ENCODE peak calls at places on chromosomes 5 and 9, in ten cellular contexts. C, J, P, H, T, L, N, U, X and S are unnamed samples.

GRCh38 chr5:7756453-7756852 is 94.5 kb downstream of the CFAP90 start:
- DNase-seq in H (no peak), C (no peak), T (no peak), L (no peak), X (no peak), P (no peak), J (no peak), N (no peak), U (no peak), S (no peak)

GRCh38 chr5:93461751-93462150 is 119.3 kb downstream of the NR2F1-AS1 start:
- DNase-seq in U (no peak), J (peak), P (no peak), L (no peak), H (no peak), C (no peak), X (no peak), N (no peak), T (peak), S (no peak)

GRCh38 chr5:142466195-142466951 is 141.6 kb upstream of the SPRY4 start:
- DNase-seq in C (no peak), L (no peak), H (no peak), X (no peak), P (no peak), T (peak), J (no peak), N (no peak), U (no peak), S (no peak)

GRCh38 chr5:149831492-149831891 is 101.4 kb downstream of the PPARGC1B start:
- DNase-seq in X (no peak), U (no peak), L (peak), C (no peak), J (peak), N (no peak), H (no peak), T (peak), P (no peak), S (peak)

GRCh38 chr9:128550770-128551651 is 1.4 kb upstream of the SPTAN1 start:
- DNase-seq in X (no peak), P (no peak), C (no peak), N (peak), J (peak), T (peak), L (no peak), H (no peak), U (no peak), S (no peak)

GRCh38 chr5:81629986-81630385 is 120.9 kb downstream of the SSBP2 start:
- DNase-seq in P (no peak), J (no peak), L (no peak), X (no peak), C (no peak), H (no peak), N (no peak), U (no peak), T (no peak), S (no peak)

GRCh38 chr9:100346836-100347235 is 5.9 kb downstream of the TEX10 start:
- DNase-seq in H (peak), J (no peak), X (no peak), T (peak), P (no peak), U (no peak), C (no peak), L (no peak), N (no peak), S (no peak)

GRCh38 chr9:131743501-131743900 is 3.6 kb upstream of the RAPGEF1 start:
- DNase-seq in T (peak), H (no peak), P (no peak), N (no peak), X (no peak), L (no peak), U (no peak), C (no peak), J (no peak), S (no peak)

GRCh38 chr5:178434851-178435250 is 155.3 kb downstream of the COL23A1 start:
- DNase-seq in H (no peak), L (no peak), T (no peak), N (peak), J (no peak), U (peak), X (no peak), C (no peak), P (no peak), S (no peak)

GRCh38 chr5:149036970-149037369 is 25.9 kb downstream of the SH3TC2 start:
- DNase-seq in N (no peak), L (no peak), X (no peak), P (no peak), U (no peak), H (no peak), J (no peak), C (no peak), T (peak), S (no peak)

GRCh38 chr5:98599016-98599415 is 174.4 kb upstream of the RGMB start:
- DNase-seq in X (no peak), N (no peak), H (no peak), U (no peak), P (no peak), L (no peak), J (no peak), T (peak), C (no peak), S (no peak)

GRCh38 chr9:76423216-76424177 is 29.3 kb upstream of the RFK start:
- DNase-seq in U (no peak), J (no peak), N (no peak), L (no peak), H (no peak), C (no peak), T (no peak), P (no peak), X (peak), S (no peak)

GRCh38 chr5:89276566-89277305 is 393.8 kb upstream of the MEF2C start:
- DNase-seq in H (no peak), X (no peak), J (peak), L (no peak), P (no peak), N (no peak), C (no peak), U (no peak), T (peak), S (no peak)

GRCh38 chr5:92634883-92635282 is 946.1 kb downstream of the NR2F1-AS1 start:
- DNase-seq in U (no peak), N (no peak), P (no peak), H (no peak), J (no peak), T (no peak), C (no peak), X (no peak), L (no peak), S (no peak)

GRCh38 chr9:76302947-76303550 is 91.2 kb downstream of the RFK start:
- DNase-seq in L (peak), H (peak), X (peak), T (peak), N (no peak), P (no peak), C (peak), U (no peak), J (peak), S (peak)

GRCh38 chr9:88991066-88992030 is at the start of gene S1PR3:
- DNase-seq in L (peak), J (peak), C (no peak), X (no peak), H (no peak), U (peak), P (peak), T (peak), N (peak), S (no peak)

GRCh38 chr5:45399041-45399440 is 297.1 kb downstream of the HCN1 start:
- DNase-seq in L (no peak), H (no peak), P (no peak), U (no peak), X (no peak), J (no peak), N (no peak), C (no peak), T (no peak), S (no peak)

GRCh38 chr5:169978744-169979143 is 1.6 kb downstream of the INSYN2B start:
- DNase-seq in C (no peak), J (peak), P (no peak), H (no peak), N (no peak), T (peak), L (no peak), X (no peak), U (no peak), S (no peak)

GRCh38 chr5:169979871-169980270 is 424 bp downstream of the INSYN2B start:
- DNase-seq in P (no peak), L (no peak), T (peak), J (no peak), N (no peak), C (no peak), U (no peak), H (no peak), X (no peak), S (no peak)

GRCh38 chr5:169980418-169981053 is at the start of gene INSYN2B:
- DNase-seq in J (peak), P (peak), X (peak), C (peak), N (peak), H (peak), U (no peak), L (peak), T (peak), S (peak)
- TF ChIP-seq CTCF in J (peak), P (peak), X (peak), C (peak), N (peak), H (peak), U (no peak), L (peak), T (peak), S (peak)

GRCh38 chr9:14301006-14301405 is 12.9 kb downstream of the NFIB start:
- DNase-seq in N (no peak), H (no peak), U (no peak), T (no peak), J (no peak), X (no peak), C (no peak), P (no peak), L (no peak), S (no peak)
- TF ChIP-seq CTCF in N (no peak), H (no peak), U (no peak), T (no peak), J (no peak), X (no peak), C (no peak), P (no peak), L (no peak), S (no peak)

GRCh38 chr5:150847334-150847695 is 994 bp downstream of the IRGM start:
- DNase-seq in X (no peak), T (no peak), C (no peak), U (no peak), J (no peak), P (no peak), L (no peak), H (no peak), N (no peak), S (no peak)
- TF ChIP-seq CTCF in X (no peak), T (no peak), C (no peak), U (no peak), J (no peak), P (no peak), L (no peak), H (no peak), N (no peak), S (no peak)

GRCh38 chr5:38780950-38781349 is 64.9 kb upstream of the OSMR start:
- DNase-seq in P (no peak), L (no peak), U (no peak), H (peak), T (peak), X (no peak), J (peak), N (peak), C (no peak), S (no peak)
- TF ChIP-seq CTCF in P (no peak), L (no peak), U (no peak), H (peak), T (peak), X (no peak), J (peak), N (peak), C (peak), S (no peak)

DNA sequence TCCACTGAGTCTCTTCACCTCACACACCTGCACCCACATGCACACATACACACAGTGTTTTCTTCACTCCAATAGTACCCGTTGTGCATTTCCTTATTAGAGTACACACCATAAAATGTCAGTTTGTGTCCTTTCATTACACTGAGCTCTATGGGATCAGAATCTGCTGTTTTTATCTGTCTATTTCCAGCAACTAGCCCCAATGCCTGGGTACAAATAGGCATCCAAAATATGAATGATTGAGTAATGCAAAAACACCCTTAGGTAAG is 27.1 kb downstream of the PPP3R2 start:
- DNase-seq in X (no peak), H (no peak), C (no peak), J (no peak), N (no peak), L (no peak), P (no peak), U (no peak), T (no peak), S (no peak)
- TF ChIP-seq CTCF in X (no peak), H (no peak), C (no peak), J (no peak), N (no peak), L (no peak), P (no peak), U (no peak), T (no peak), S (no peak)

GRCh38 chr5:5330723-5331530 is 91.5 kb upstream of the ICE1 start:
- DNase-seq in U (no peak), H (no peak), P (no peak), L (no peak), N (no peak), T (no peak), X (no peak), C (no peak), J (no peak), S (no peak)

GRCh38 chr5:5323551-5323950 is 98.9 kb upstream of the ICE1 start:
- DNase-seq in T (no peak), J (no peak), C (no peak), L (no peak), X (no peak), H (no peak), U (no peak), N (no peak), P (no peak), S (no peak)

GRCh38 chr5:5321137-5321536 is 101.3 kb upstream of the ICE1 start:
- DNase-seq in L (no peak), J (no peak), C (no peak), T (no peak), X (no peak), U (no peak), P (no peak), H (no peak), N (no peak), S (no peak)

GRCh38 chr5:5327126-5327525 is 95.4 kb upstream of the ICE1 start:
- DNase-seq in J (no peak), T (no peak), C (no peak), U (no peak), L (no peak), N (no peak), X (no peak), P (no peak), H (no peak), S (no peak)

GRCh38 chr5:5326126-5326758 is 96.2 kb upstream of the ICE1 start:
- DNase-seq in X (no peak), L (no peak), N (no peak), H (no peak), J (no peak), U (no peak), P (no peak), C (no peak), T (no peak), S (no peak)
- TF ChIP-seq CTCF in X (no peak), L (no peak), N (no peak), H (no peak), J (no peak), U (no peak), P (no peak), C (no peak), T (no peak), S (no peak)

DNA sequence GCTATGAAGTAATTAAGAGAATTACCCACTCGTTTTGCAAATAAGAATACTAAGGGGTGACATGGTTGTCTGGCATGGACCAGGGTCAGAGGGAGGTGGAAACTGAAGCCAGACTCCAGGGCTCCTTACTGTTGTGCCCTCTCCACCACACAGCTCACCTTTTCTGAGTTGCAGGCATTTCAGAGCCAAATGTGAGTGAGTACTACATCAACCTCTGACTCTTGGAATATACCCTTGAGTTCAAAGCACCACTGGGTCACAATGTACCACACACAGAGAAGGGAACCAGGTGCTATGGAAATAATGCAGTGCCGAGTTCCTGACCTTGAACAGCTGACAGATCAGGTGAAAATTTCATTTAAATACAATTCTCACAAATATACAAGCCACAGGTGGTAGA is 57.1 kb downstream of the GOLM1 start:
- DNase-seq in T (peak), J (no peak), U (no peak), P (no peak), X (no peak), L (no peak), N (no peak), H (no peak), C (no peak), S (no peak)
- TF ChIP-seq CTCF in T (no peak), J (no peak), U (no peak), P (no peak), X (no peak), L (no peak), N (no peak), H (no peak), C (no peak), S (no peak)

DNA sequence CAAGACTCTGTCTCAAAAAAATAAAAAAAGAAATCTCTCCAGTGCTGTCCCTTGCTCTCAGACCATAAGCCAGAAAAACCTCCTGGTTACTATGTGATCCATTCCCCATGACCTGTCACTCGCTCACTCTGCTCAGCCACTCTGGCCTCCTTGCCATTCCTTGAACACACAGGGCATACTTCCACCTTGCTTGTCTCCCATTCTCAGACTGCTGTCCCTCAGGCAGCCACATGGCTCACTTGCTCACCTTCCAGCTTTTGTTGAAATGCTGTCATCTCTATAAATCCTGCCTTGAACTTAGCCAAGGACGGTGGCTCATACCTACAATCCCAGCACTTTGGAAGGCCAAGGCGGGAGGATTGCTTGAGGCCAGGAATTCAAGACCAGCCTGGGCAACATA is 82.9 kb downstream of the UGCG start:
- DNase-seq in T (no peak), J (no peak), H (no peak), X (no peak), L (no peak), N (no peak), P (no peak), C (no peak), U (no peak), S (no peak)
- TF ChIP-seq CTCF in T (no peak), J (no peak), H (no peak), X (no peak), L (no peak), N (no peak), P (no peak), C (no peak), U (no peak), S (no peak)

DNA sequence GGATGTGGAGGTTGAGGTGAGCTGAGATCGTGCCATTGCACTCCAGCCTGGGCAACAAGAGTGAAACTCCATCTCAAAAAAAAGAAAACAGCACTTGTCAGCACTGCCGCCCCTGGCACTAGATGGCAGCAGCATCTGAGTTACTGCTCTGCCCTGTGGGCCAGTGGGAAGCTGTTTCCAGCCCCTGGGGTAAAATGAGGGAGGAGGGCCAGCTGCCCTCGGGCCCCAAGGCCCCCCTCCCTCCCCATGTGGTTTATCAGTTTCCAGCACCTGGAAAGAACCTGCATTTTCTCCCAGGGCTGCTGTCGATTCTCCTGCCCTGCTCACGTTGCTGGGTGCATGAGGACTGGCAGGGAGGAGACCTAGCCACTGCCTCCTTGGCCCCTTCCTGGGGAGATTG is 13.2 kb upstream of the CEL start:
- DNase-seq in N (no peak), L (peak), U (no peak), H (no peak), X (no peak), J (no peak), P (no peak), T (peak), C (no peak), S (peak)
- TF ChIP-seq CTCF in N (peak), L (peak), U (no peak), H (peak), X (peak), J (peak), P (peak), T (peak), C (peak), S (peak)